ENCODE peak calls at places on chromosome 6, in six cellular contexts. L is cardiac septum; C is stimulated activated CD8-positive, alpha-beta memory T cell treated with anti-CD3 and anti-CD28 coated beads, Interleukin-15, amount 100 ng/mL, for 24 hours; P is RKO; X is activated T-cell treated with anti-CD3 and anti-CD28 coated beads, Interleukin-2, amount 50 U/mL, for 72 hours; B is effector memory CD8-positive, alpha-beta T cell. I is an unnamed sample.

GRCh38 chr6:120785459-120786086 is 548.7 kb downstream of the TBC1D32 start:
- DNase-seq in L (no peak), C (no peak), P (no peak), X (no peak), B (no peak), I (no peak)

GRCh38 chr6:6587696-6588063 is 840 bp upstream of the LY86 start:
- DNase-seq in L (no peak), C (no peak), P (no peak), X (no peak), B (no peak), I (no peak)

GRCh38 chr6:46688117-46688965 is 656 bp downstream of the TDRD6 start:
- DNase-seq in L (no peak), C (no peak), P (no peak), X (no peak), B (no peak), I (no peak)

GRCh38 chr6:134221250-134221649 is 96.7 kb downstream of the SGK1 start:
- DNase-seq in L (no peak), C (no peak), P (no peak), X (no peak), B (no peak), I (no peak)

GRCh38 chr6:72657798-72658197 is 35.9 kb downstream of the KCNQ5 start:
- DNase-seq in L (no peak), C (no peak), P (no peak), X (no peak), B (no peak), I (no peak)

GRCh38 chr6:37502703-37503485 is 3.2 kb upstream of the CCDC167 start:
- DNase-seq in L (no peak), C (no peak), P (no peak), X (peak), B (peak), I (no peak)

GRCh38 chr6:7721654-7722053 is 4.2 kb upstream of the BMP6 start:
- DNase-seq in L (no peak), C (no peak), P (peak), X (no peak), B (no peak), I (no peak)

GRCh38 chr6:149160943-149161342 is 156.6 kb upstream of the TAB2 start:
- DNase-seq in L (no peak), C (no peak), P (no peak), X (no peak), B (no peak), I (no peak)

GRCh38 chr6:31725502-31726350 is 2.6 kb downstream of the MPIG6B start:
- DNase-seq in L (no peak), C (no peak), P (no peak), X (no peak), B (no peak), I (no peak)

GRCh38 chr6:69216127-69216526 is 580.7 kb downstream of the LMBRD1 start:
- DNase-seq in L (no peak), C (no peak), P (no peak), X (no peak), B (no peak), I (no peak)

GRCh38 chr6:111844921-111845320 is 28.3 kb downstream of the FYN start:
- DNase-seq in L (no peak), C (no peak), P (no peak), X (no peak), B (no peak), I (no peak)

GRCh38 chr6:41470341-41471063 is 75.7 kb upstream of the FOXP4 start:
- DNase-seq in L (no peak), C (no peak), P (no peak), X (peak), B (no peak), I (no peak)

GRCh38 chr6:73694711-73695411 is 1.1 kb upstream of the CD109 start:
- DNase-seq in L (no peak), C (no peak), P (peak), X (peak), B (no peak), I (no peak)

GRCh38 chr6:161169690-161170089 is 104.2 kb downstream of the AGPAT4 start:
- DNase-seq in L (no peak), C (no peak), P (no peak), X (no peak), B (no peak), I (no peak)

GRCh38 chr6:139037490-139037889 is 8.9 kb downstream of the ABRACL start:
- DNase-seq in L (no peak), C (no peak), P (peak), X (no peak), B (no peak), I (no peak)

GRCh38 chr6:101800598-101800997 is 407.1 kb downstream of the GRIK2 start:
- DNase-seq in L (no peak), C (no peak), P (no peak), X (no peak), B (no peak), I (no peak)

GRCh38 chr6:99119109-99120031 is 171.6 kb upstream of the FBXL4 start:
- DNase-seq in L (no peak), C (no peak), P (peak), X (peak), B (peak), I (no peak)

GRCh38 chr6:72413884-72414283 is 208.0 kb upstream of the KCNQ5 start:
- DNase-seq in L (no peak), C (no peak), P (no peak), X (no peak), B (no peak), I (no peak)

GRCh38 chr6:133587841-133588240 is 301.1 kb upstream of the TCF21 start:
- DNase-seq in L (no peak), C (no peak), P (no peak), X (no peak), B (no peak), I (no peak)

GRCh38 chr6:30497714-30498113 is 8.4 kb downstream of the HLA-E start:
- DNase-seq in L (no peak), C (no peak), P (no peak), X (no peak), B (no peak), I (no peak)

GRCh38 chr6:140541288-140541687 is 1166.8 kb upstream of the CITED2 start:
- DNase-seq in L (no peak), C (no peak), P (no peak), X (no peak), B (no peak), I (no peak)

GRCh38 chr6:138806889-138807288 is 11.0 kb downstream of the ECT2L start:
- DNase-seq in L (no peak), C (no peak), P (no peak), X (no peak), B (no peak), I (no peak)

GRCh38 chr6:38973178-38974057 is 75.2 kb upstream of the GLP1R start:
- DNase-seq in L (no peak), C (no peak), P (peak), X (peak), B (peak), I (no peak)

GRCh38 chr6:98838027-98838426 is 3.7 kb downstream of the POU3F2 start:
- DNase-seq in L (no peak), C (no peak), P (no peak), X (no peak), B (no peak), I (no peak)

GRCh38 chr6:111576302-111576701 is 29.4 kb downstream of the TRAF3IP2 start:
- DNase-seq in L (no peak), C (no peak), P (no peak), X (no peak), B (no peak), I (no peak)

GRCh38 chr6:128367437-128367836 is 153.0 kb downstream of the PTPRK start:
- DNase-seq in L (no peak), C (no peak), P (no peak), X (no peak), B (no peak), I (no peak)

GRCh38 chr6:89585156-89585555 is 53.4 kb downstream of the LYRM2 start:
- DNase-seq in L (no peak), C (no peak), P (no peak), X (no peak), B (no peak), I (no peak)

GRCh38 chr6:141562181-141562800 is 570.4 kb upstream of the GJE1 start:
- DNase-seq in L (no peak), C (no peak), P (no peak), X (peak), B (peak), I (no peak)

GRCh38 chr6:152529364-152529763 is 107.8 kb downstream of the SYNE1 start:
- DNase-seq in L (no peak), C (no peak), P (peak), X (no peak), B (no peak), I (no peak)

GRCh38 chr6:144321839-144322591 is 36.9 kb downstream of the UTRN start:
- DNase-seq in L (no peak), C (no peak), P (peak), X (no peak), B (no peak), I (no peak)

GRCh38 chr6:145643760-145644159 is 91.6 kb downstream of the EPM2A start:
- DNase-seq in L (no peak), C (no peak), P (peak), X (no peak), B (no peak), I (no peak)

GRCh38 chr6:6002005-6002808 is 4.5 kb downstream of the NRN1 start:
- DNase-seq in L (no peak), C (no peak), P (no peak), X (no peak), B (no peak), I (no peak)

GRCh38 chr6:40477246-40478126 is 109.7 kb downstream of the LRFN2 start:
- DNase-seq in L (no peak), C (no peak), P (no peak), X (no peak), B (peak), I (no peak)

GRCh38 chr6:169370666-169371343 is 117.2 kb upstream of the THBS2 start:
- DNase-seq in L (no peak), C (no peak), P (no peak), X (no peak), B (no peak), I (no peak)

GRCh38 chr6:106381871-106382270 is 21.4 kb downstream of the CRYBG1 start:
- DNase-seq in L (no peak), C (no peak), P (no peak), X (no peak), B (no peak), I (no peak)

GRCh38 chr6:137728386-137729349 is 138.4 kb upstream of the TNFAIP3 start:
- DNase-seq in L (no peak), C (no peak), P (no peak), X (no peak), B (no peak), I (no peak)

GRCh38 chr6:89680150-89680549 is 41.6 kb upstream of the LYRM2 start:
- DNase-seq in L (no peak), C (no peak), P (no peak), X (no peak), B (no peak), I (no peak)

GRCh38 chr6:13766201-13766634 is 48.1 kb downstream of the MCUR1 start:
- DNase-seq in L (no peak), C (no peak), P (no peak), X (no peak), B (no peak), I (no peak)

GRCh38 chr6:155108070-155108815 is 113.1 kb downstream of the TIAM2 start:
- DNase-seq in L (no peak), C (no peak), P (no peak), X (no peak), B (no peak), I (no peak)

GRCh38 chr6:70763754-70764153 is 96.1 kb downstream of the SMAP1 start:
- DNase-seq in L (no peak), C (no peak), P (no peak), X (no peak), B (no peak), I (no peak)

I was measured in activated gamma-delta T cell.